ENCODE peak calls at places on chromosomes 12 and 14, in ten cellular contexts. A is cardiac muscle cell; S is fibroblast of lung; Y is IMR-90; W is lung; M is OCI-LY7; O is testis; K is GM23248; Z is naive thymus-derived CD4-positive, alpha-beta T cell; G is left ventricle myocardium inferior. U is an unnamed sample. For H3K4me1 and H3K36me3, the result is how much of the 10 kb centered on the place peaks cover.

GRCh38 chr12:94171595-94171930 is 23.2 kb downstream of the PLXNC1 start:
- DNase-seq in A (peak), S (peak), Y (peak), W (no peak), M (no peak), O (no peak), K (peak), Z (no peak), G (no peak), U (no peak)

GRCh38 chr14:102878970-102879460 is 43.4 kb upstream of the AMN start:
- DNase-seq in A (no peak), S (no peak), Y (no peak), W (peak), M (no peak), O (no peak), K (peak), Z (no peak), G (no peak), U (no peak)

GRCh38 chr12:55815473-55815872 is 2.1 kb downstream of the SARNP start:
- DNase-seq in A (no peak), S (no peak), Y (no peak), W (no peak), M (no peak), O (no peak), K (no peak), Z (no peak), G (no peak), U (no peak)

GRCh38 chr14:89787525-89787924 is 167.0 kb downstream of the EFCAB11 start:
- DNase-seq in A (no peak), S (peak), Y (peak), W (no peak), M (no peak), O (no peak), K (peak), Z (no peak), G (no peak), U (no peak)

GRCh38 chr12:67578976-67579661 is 69.4 kb upstream of the DYRK2 start:
- DNase-seq in A (peak), S (peak), Y (no peak), W (no peak), M (no peak), O (no peak), K (peak), Z (peak), G (no peak), U (peak)

GRCh38 chr12:54071942-54072341 is 18.3 kb downstream of the HOXC4 start:
- DNase-seq in A (no peak), S (no peak), Y (no peak), W (no peak), M (no peak), O (no peak), K (no peak), Z (no peak), G (no peak), U (no peak)

GRCh38 chr14:23629204-23629603 is 7.0 kb upstream of the DHRS2 start:
- DNase-seq in A (no peak), S (no peak), Y (no peak), W (no peak), M (no peak), O (no peak), K (no peak), Z (no peak), G (no peak), U (no peak)

GRCh38 chr12:106128526-106129430 is 10.0 kb downstream of the NUAK1 start:
- DNase-seq in A (no peak), S (no peak), Y (no peak), W (no peak), M (no peak), O (no peak), K (no peak), Z (no peak), G (no peak), U (no peak)

GRCh38 chr14:22384167-22384549 is 204.9 kb downstream of the DAD1 start:
- DNase-seq in A (no peak), S (no peak), Y (no peak), W (no peak), M (no peak), O (no peak), K (no peak), Z (no peak), G (no peak), U (no peak)

DNA sequence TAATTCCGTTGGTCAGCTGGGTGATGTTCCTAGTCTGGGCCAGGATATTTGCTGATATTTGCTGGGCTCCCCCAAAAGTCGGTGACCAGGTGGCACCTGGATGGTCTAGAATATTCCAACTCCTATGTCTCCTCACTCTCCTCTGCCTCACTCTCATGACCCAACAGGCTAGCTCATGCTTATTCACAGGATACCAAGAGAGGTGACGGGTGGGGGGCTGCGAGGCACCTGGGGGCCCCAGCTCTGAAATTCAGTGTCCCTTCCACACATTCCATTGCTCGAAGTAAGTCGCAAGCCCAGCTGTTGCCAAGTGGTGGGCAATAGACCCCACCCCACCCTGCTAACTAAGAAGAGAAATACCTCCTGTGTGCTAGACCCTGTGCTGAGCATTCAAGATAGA is 67.7 kb downstream of the C14orf132 start:
- DNase-seq in A (no peak), S (no peak), Y (no peak), W (no peak), M (no peak), O (no peak), K (no peak), Z (no peak), G (no peak), U (no peak)
- H3K4me1 ChIP-seq in A (under half), S (under half), Y (under half), W (under half), M (under half), O (under half), K (under half), Z (under half), G (under half), U (under half)

GRCh38 chr12:80101126-80101525 is 1.8 kb downstream of the OTOGL start:
- DNase-seq in A (no peak), S (peak), Y (no peak), W (no peak), M (no peak), O (no peak), K (peak), Z (no peak), G (no peak), U (peak)

GRCh38 chr12:80100566-80100965 is 1.2 kb downstream of the OTOGL start:
- DNase-seq in A (no peak), S (peak), Y (peak), W (no peak), M (no peak), O (no peak), K (peak), Z (no peak), G (no peak), U (no peak)

DNA sequence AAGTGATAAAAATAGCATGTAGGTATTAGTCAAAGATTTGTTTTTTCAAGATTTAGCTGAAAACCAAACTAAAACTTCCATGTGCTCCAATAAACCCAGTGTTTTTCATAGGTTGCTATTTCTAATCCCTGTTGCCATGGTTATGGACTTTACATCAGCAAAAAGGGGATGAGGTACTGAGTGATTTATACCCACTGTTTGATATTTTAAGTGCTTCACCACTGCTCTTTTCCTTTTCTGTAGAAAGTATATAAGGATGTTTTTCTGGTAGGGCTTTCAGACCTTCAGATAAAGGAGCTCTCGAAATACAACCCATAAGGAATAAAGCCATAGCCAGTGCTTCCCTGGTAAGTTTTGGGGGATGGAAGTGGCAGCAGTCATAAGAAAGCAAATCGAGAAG is at the start of gene OTOGL:
- DNase-seq in A (no peak), S (no peak), Y (peak), W (no peak), M (no peak), O (no peak), K (no peak), Z (no peak), G (no peak), U (no peak)
- H3K27ac ChIP-seq in A (no peak), S (no peak), Y (no peak), W (no peak), M (no peak), O (no peak), K (no peak), Z (no peak), G (no peak), U (no peak)

GRCh38 chr12:124411291-124411878 is 116.5 kb downstream of the RFLNA start:
- DNase-seq in A (peak), S (peak), Y (peak), W (no peak), M (no peak), O (peak), K (peak), Z (no peak), G (no peak), U (no peak)

GRCh38 chr12:124410354-124411175 is 115.7 kb downstream of the RFLNA start:
- DNase-seq in A (no peak), S (peak), Y (peak), W (no peak), M (no peak), O (no peak), K (peak), Z (no peak), G (no peak), U (no peak)

GRCh38 chr12:124413401-124413800 is 118.5 kb downstream of the RFLNA start:
- DNase-seq in A (no peak), S (no peak), Y (no peak), W (no peak), M (no peak), O (peak), K (no peak), Z (no peak), G (peak), U (no peak)

GRCh38 chr12:124412646-124413015 is 117.7 kb downstream of the RFLNA start:
- DNase-seq in A (no peak), S (no peak), Y (no peak), W (no peak), M (no peak), O (no peak), K (peak), Z (no peak), G (no peak), U (no peak)

GRCh38 chr12:124411953-124412645 is 117.2 kb downstream of the RFLNA start:
- DNase-seq in A (no peak), S (no peak), Y (no peak), W (no peak), M (no peak), O (no peak), K (peak), Z (no peak), G (no peak), U (no peak)
- H3K36me3 ChIP-seq in A (under half), S (under half), Y (under half), W (half or more), M (under half), O (under half), K (under half), Z (half or more), G (under half), U (under half)

DNA sequence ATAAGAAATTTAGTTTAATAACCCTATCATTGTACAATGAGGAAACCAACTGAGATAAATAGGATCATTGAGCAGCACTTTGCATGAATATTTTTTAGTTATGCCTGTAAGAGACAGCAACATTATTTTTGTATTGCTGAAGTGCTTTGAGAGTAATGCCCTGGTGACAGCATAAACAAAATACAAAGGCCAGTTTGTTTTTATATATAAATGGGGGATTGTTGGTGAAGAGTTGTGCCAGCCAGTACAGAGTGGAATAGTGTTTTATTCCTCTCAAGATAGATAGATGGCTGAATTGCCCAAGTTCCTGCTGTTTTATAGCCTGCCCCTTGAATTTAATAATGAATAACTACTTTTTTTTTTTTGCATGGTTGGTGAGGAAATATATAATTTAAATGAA is 101.8 kb downstream of the CNTN1 start:
- DNase-seq in A (no peak), S (no peak), Y (no peak), W (no peak), M (no peak), O (no peak), K (no peak), Z (no peak), G (no peak), U (no peak)
- H3K4me1 ChIP-seq in A (under half), S (under half), Y (under half), W (under half), M (under half), O (under half), K (under half), Z (under half), G (under half), U (under half)

GRCh38 chr14:51293149-51293925 is 53.3 kb downstream of the TMX1 start:
- DNase-seq in A (peak), S (peak), Y (peak), W (no peak), M (no peak), O (peak), K (peak), Z (no peak), G (peak), U (no peak)
- H3K27ac ChIP-seq in A (no peak), S (no peak), Y (peak), W (no peak), M (no peak), O (no peak), K (peak), Z (no peak), G (peak), U (no peak)